ENCODE peak calls at places on chromosomes 3 and 15, in four cellular contexts. O is neuronal stem cell, F is Karpas-422, S is endothelial cell of umbilical vein. A is an unnamed sample.

GRCh38 chr3:117411991-117412390 is 702.4 kb downstream of the TUSC7 start:
- DNase-seq in F (no peak), S (no peak), O (no peak), A (no peak)

GRCh38 chr3:126976906-126977305 is 6.0 kb upstream of the PLXNA1 start:
- DNase-seq in S (no peak), O (no peak), F (no peak), A (no peak)

GRCh38 chr3:108475220-108475782 is 35.1 kb downstream of the MYH15 start:
- DNase-seq in F (no peak), O (no peak), S (no peak), A (no peak)

GRCh38 chr3:165464736-165465135 is 268.6 kb upstream of the SLITRK3 start:
- DNase-seq in F (no peak), S (no peak), O (no peak), A (no peak)

GRCh38 chr15:98694153-98694552 is 45.8 kb downstream of the IGF1R start:
- DNase-seq in O (no peak), F (no peak), S (no peak), A (no peak)

GRCh38 chr3:73036694-73037368 is 24.6 kb upstream of the EBLN2 start:
- DNase-seq in O (no peak), S (peak; percentile 58), F (no peak), A (no peak)

GRCh38 chr3:56858331-56858730 is 56.6 kb upstream of the ARHGEF3 start:
- DNase-seq in S (no peak), F (no peak), O (no peak), A (no peak)

GRCh38 chr15:77097921-77098320 is 27.0 kb upstream of the TSPAN3 start:
- DNase-seq in O (no peak), S (no peak), F (no peak), A (no peak)

GRCh38 chr15:80514071-80514780 is 110.0 kb downstream of the ARNT2 start:
- DNase-seq in O (no peak), F (no peak), S (no peak), A (no peak)

GRCh38 chr3:23735575-23736326 is 70.0 kb upstream of the UBE2E1 start:
- DNase-seq in F (no peak), S (peak; percentile 82), O (no peak), A (peak; percentile 45)

GRCh38 chr15:85582076-85582718 is 201.8 kb downstream of the AKAP13 start:
- DNase-seq in S (peak; percentile 80), O (no peak), F (no peak), A (no peak)

GRCh38 chr15:47477253-47477652 is 240.1 kb upstream of the SEMA6D start:
- DNase-seq in F (no peak), S (no peak), O (no peak), A (no peak)

GRCh38 chr15:63035253-63035652 is 7.3 kb upstream of the TPM1 start:
- DNase-seq in O (no peak), F (no peak), S (no peak), A (no peak)

GRCh38 chr3:18124501-18124900 is 300.6 kb downstream of the SATB1 start:
- DNase-seq in O (no peak), S (no peak), F (no peak), A (no peak)

GRCh38 chr15:59247364-59247763 is 40.7 kb downstream of the LDHAL6B start:
- DNase-seq in S (peak; percentile 84), O (peak; percentile 51), F (peak; percentile 84), A (peak; percentile 62)

GRCh38 chr15:83380026-83380425 is 67.1 kb upstream of the SH3GL3 start:
- DNase-seq in O (no peak), S (no peak), F (no peak), A (no peak)

GRCh38 chr3:125440559-125440955 is 65.4 kb upstream of the ZNF148 start:
- DNase-seq in O (no peak), S (no peak), F (no peak), A (no peak)

GRCh38 chr15:64883097-64883581 is 28.6 kb upstream of the ANKDD1A start:
- DNase-seq in F (no peak), S (no peak), O (no peak), A (no peak)

GRCh38 chr3:168990111-168990510 is 673.4 kb downstream of the MECOM start:
- DNase-seq in F (no peak), O (no peak), S (peak; percentile 30), A (no peak)

GRCh38 chr3:123584284-123584987 is 417 bp downstream of the HACD2 start:
- DNase-seq in S (no peak), O (no peak), F (peak; percentile 64), A (peak; percentile 59)

GRCh38 chr3:43394071-43394501 is 107.7 kb downstream of the SNRK start:
- DNase-seq in F (no peak), O (no peak), S (peak; percentile 100), A (peak; percentile 89)

GRCh38 chr3:116947148-116947547 is 237.6 kb downstream of the TUSC7 start:
- DNase-seq in S (no peak), F (no peak), O (no peak), A (no peak)

GRCh38 chr15:69931159-69931558 is 166.6 kb downstream of the TLE3 start:
- DNase-seq in S (no peak), F (no peak), O (no peak), A (peak; percentile 37)

GRCh38 chr3:16309558-16309957 is 44.5 kb downstream of the OXNAD1 start:
- DNase-seq in O (no peak), S (peak; percentile 53), F (no peak), A (no peak)

GRCh38 chr3:52014613-52015012 is 18.9 kb upstream of the RPL29 start:
- DNase-seq in O (no peak), F (no peak), S (no peak), A (no peak)

GRCh38 chr15:78067328-78068241 is 9.9 kb downstream of the TBC1D2B start:
- DNase-seq in S (peak; percentile 60), O (no peak), F (peak; percentile 58), A (no peak)

GRCh38 chr15:98120561-98120960 is 160.1 kb downstream of the ARRDC4 start:
- DNase-seq in F (no peak), S (no peak), O (no peak), A (no peak)

GRCh38 chr3:100467133-100467532 is 25.3 kb upstream of the TMEM45A start:
- DNase-seq in F (no peak), S (no peak), O (no peak), A (no peak)

GRCh38 chr3:14989943-14990753 is 42.8 kb downstream of the NR2C2 start:
- DNase-seq in F (no peak), O (no peak), S (peak; percentile 43), A (no peak)

GRCh38 chr3:189809583-189809982 is 178.4 kb downstream of the TP63 start:
- DNase-seq in S (no peak), O (no peak), F (no peak), A (no peak)

GRCh38 chr15:71739355-71739754 is 71.0 kb upstream of the NR2E3 start:
- DNase-seq in O (no peak), S (no peak), F (no peak), A (no peak)

GRCh38 chr3:19920401-19921075 is 13.5 kb downstream of the EFHB start:
- DNase-seq in S (no peak), O (no peak), F (no peak), A (no peak)

GRCh38 chr15:62758952-62759349 is 283.6 kb upstream of the TPM1 start:
- DNase-seq in O (no peak), F (no peak), S (no peak), A (no peak)

GRCh38 chr15:74374648-74375302 is 7.3 kb upstream of the CYP11A1 start:
- DNase-seq in S (no peak), F (no peak), O (no peak), A (no peak)

GRCh38 chr15:99984491-99985243 is 251.4 kb upstream of the LYSMD4 start:
- DNase-seq in F (no peak), O (no peak), S (no peak), A (no peak)
- H3K9me3 ChIP-seq in F (no peaks in the 10 kb centered on the region), O (peaks cover 3% of the 10 kb centered on the region), S (no peaks in the 10 kb centered on the region), A (no peaks in the 10 kb centered on the region)

DNA sequence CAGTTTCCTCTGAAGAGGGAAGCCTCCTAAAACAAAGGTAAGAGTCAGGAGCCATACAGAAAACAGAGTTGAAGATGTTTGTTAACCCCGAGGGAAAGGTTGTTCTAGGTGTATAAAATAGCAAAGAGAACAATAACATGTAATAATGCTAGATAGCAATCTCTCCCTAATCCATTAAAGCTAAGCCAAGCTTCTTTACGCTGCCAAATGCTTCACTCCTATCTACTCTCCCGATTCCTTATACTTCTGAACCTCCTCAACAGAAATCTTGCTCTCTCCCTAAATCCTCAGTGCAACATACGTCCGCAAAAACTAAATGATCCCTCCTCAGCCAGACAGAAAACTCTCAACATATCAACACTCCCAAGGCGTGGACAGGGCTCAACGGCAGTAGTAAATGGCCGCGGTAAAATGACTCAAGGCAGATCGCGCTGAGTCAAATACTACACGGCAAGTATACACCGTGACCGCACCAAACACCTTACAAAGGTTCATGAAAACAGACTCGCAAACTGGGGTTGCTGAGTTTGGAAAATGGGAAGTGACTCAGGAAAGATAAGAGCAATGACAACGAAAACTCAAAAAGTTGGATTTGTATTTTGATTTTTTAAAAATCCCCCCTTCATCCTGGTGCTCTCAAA is 685 bp downstream of the CLDND1 start:
- DNase-seq in S (peak; percentile 74), F (peak; percentile 73), O (peak; percentile 26), A (peak; percentile 4)
- H3K36me3 ChIP-seq in S (peaks cover 9% of the 10 kb centered on the region), F (peaks cover 34% of the 10 kb centered on the region), O (peaks cover 43% of the 10 kb centered on the region), A (no peaks in the 10 kb centered on the region)

GRCh38 chr3:129032716-129033115 is 27.9 kb upstream of the GP9 start:
- DNase-seq in F (no peak), S (no peak), O (no peak), A (no peak)
- H3K4me1 ChIP-seq in F (no peaks in the 10 kb centered on the region), S (no peaks in the 10 kb centered on the region), O (no peaks in the 10 kb centered on the region), A (peaks cover under 1% of the 10 kb centered on the region)

GRCh38 chr15:87578776-87579175 is 677.8 kb downstream of the NTRK3 start:
- DNase-seq in F (no peak), O (no peak), S (no peak), A (no peak)
- H3K9me3 ChIP-seq in F (peaks cover 8% of the 10 kb centered on the region), O (no peaks in the 10 kb centered on the region), S (no peaks in the 10 kb centered on the region), A (no peaks in the 10 kb centered on the region)

GRCh38 chr3:109643590-109643989 is 306.2 kb upstream of the DPPA4 start:
- DNase-seq in F (no peak), O (no peak), S (no peak), A (no peak)
- H3K36me3 ChIP-seq in F (no peaks in the 10 kb centered on the region), O (no peaks in the 10 kb centered on the region), S (no peaks in the 10 kb centered on the region), A (no peaks in the 10 kb centered on the region)

GRCh38 chr3:50303038-50303815 is at the start of gene HYAL1:
- DNase-seq in S (no peak), F (no peak), O (no peak), A (peak; percentile 90)
- H3K4me1 ChIP-seq in S (peaks cover 23% of the 10 kb centered on the region), F (peaks cover 15% of the 10 kb centered on the region), O (peaks cover 12% of the 10 kb centered on the region), A (peaks cover 53% of the 10 kb centered on the region)